ENCODE peak calls at places on chromosomes 4 and X, in five cellular contexts. T is activated CD4-positive, CD25-positive, alpha-beta regulatory T cell treated with anti-CD3 and anti-CD28 coated beads, Interleukin-2, amount 50 U/mL, for 16 hours; K is fibroblast of mammary gland; O is left kidney; B is BJ. Z is an unnamed sample.

GRCh38 chr4:6942238-6942800 is 32.7 kb downstream of the TBC1D14 start:
- DNase-seq in T (no peak), O (peak), K (peak), B (peak), Z (peak)

GRCh38 chr4:2241003-2241402 is 918 bp downstream of the HAUS3 start:
- DNase-seq in O (no peak), B (no peak), K (no peak), T (no peak), Z (no peak)

GRCh38 chrX:41329101-41329500 is 4.9 kb upstream of the DDX3X start:
- DNase-seq in K (no peak), B (no peak), T (no peak), O (no peak), Z (no peak)

GRCh38 chrX:141879616-141880015 is 24.1 kb upstream of the MAGEC1 start:
- DNase-seq in B (no peak), T (no peak), K (no peak), O (no peak), Z (no peak)

GRCh38 chr4:48910511-48910910 is 3.9 kb upstream of the OCIAD2 start:
- DNase-seq in O (no peak), B (no peak), T (no peak), K (no peak), Z (no peak)

GRCh38 chr4:132284910-132285426 is 864.1 kb upstream of the PCDH10 start:
- DNase-seq in K (no peak), T (no peak), O (no peak), B (no peak), Z (no peak)

GRCh38 chrX:15674514-15674898 is 9.9 kb upstream of the CLTRN start:
- DNase-seq in B (peak), T (peak), K (peak), O (peak), Z (peak)

GRCh38 chr4:76637704-76638361 is 202.8 kb downstream of the SHROOM3 start:
- DNase-seq in T (no peak), O (no peak), B (no peak), K (peak), Z (peak)

GRCh38 chr4:121155893-121156292 is 8.2 kb downstream of the TNIP3 start:
- DNase-seq in T (no peak), B (peak), O (peak), K (peak), Z (peak)

GRCh38 chrX:47637546-47638195 is 7.9 kb upstream of the CFP start:
- DNase-seq in O (peak), B (no peak), K (no peak), T (no peak), Z (no peak)

GRCh38 chrX:34734383-34734782 is 77.3 kb upstream of the TMEM47 start:
- DNase-seq in T (no peak), B (no peak), K (peak), O (no peak), Z (no peak)

GRCh38 chr4:15117270-15117946 is 115.1 kb downstream of the CPEB2 start:
- DNase-seq in T (no peak), O (no peak), B (no peak), K (no peak), Z (no peak)

GRCh38 chr4:78671812-78672440 is 104.2 kb upstream of the BMP2K start:
- DNase-seq in B (no peak), T (no peak), K (no peak), O (no peak), Z (no peak)

GRCh38 chrX:107730991-107731766 is 44.4 kb downstream of the TSC22D3 start:
- DNase-seq in B (no peak), T (no peak), O (no peak), K (no peak), Z (no peak)

GRCh38 chr4:106541253-106541652 is 172.7 kb upstream of the GIMD1 start:
- DNase-seq in B (peak), T (no peak), K (peak), O (no peak), Z (peak)

GRCh38 chr4:40409835-40410234 is 74.7 kb downstream of the CHRNA9 start:
- DNase-seq in T (no peak), B (no peak), K (peak), O (no peak), Z (no peak)

GRCh38 chr4:5051210-5051691 is at the start of gene STK32B:
- DNase-seq in O (peak), B (no peak), T (no peak), K (peak), Z (peak)

GRCh38 chrX:77299549-77299948 is 147.6 kb upstream of the FGF16 start:
- DNase-seq in O (no peak), B (no peak), T (no peak), K (no peak), Z (no peak)

GRCh38 chr4:142778430-142778829 is 67.7 kb downstream of the INPP4B start:
- DNase-seq in O (no peak), T (no peak), K (peak), B (no peak), Z (peak)

GRCh38 chr4:139582044-139582443 is 26.0 kb upstream of the SETD7 start:
- DNase-seq in B (no peak), K (peak), O (peak), T (no peak), Z (no peak)

GRCh38 chrX:8288590-8288989 is 117.5 kb upstream of the VCX2 start:
- DNase-seq in B (no peak), T (no peak), O (no peak), K (peak), Z (no peak)

GRCh38 chr4:151325320-151326246 is at the start of gene SH3D19:
- DNase-seq in K (peak), O (peak), T (no peak), B (peak), Z (no peak)

GRCh38 chr4:89298788-89299152 is 8.8 kb downstream of the GPRIN3 start:
- DNase-seq in K (peak), T (no peak), O (peak), B (no peak), Z (no peak)

GRCh38 chr4:169604131-169604900 is 8.1 kb downstream of the NEK1 start:
- DNase-seq in O (no peak), B (peak), K (peak), T (no peak), Z (peak)

GRCh38 chr4:176340871-176341685 is 21.3 kb downstream of the SPCS3 start:
- DNase-seq in B (no peak), O (peak), K (peak), T (no peak), Z (no peak)

GRCh38 chr4:2925931-2926860 is 37.0 kb downstream of the NOP14 start:
- DNase-seq in B (no peak), O (no peak), K (no peak), T (no peak), Z (no peak)

GRCh38 chrX:33298622-33299021 is 87.3 kb upstream of the DMD start:
- DNase-seq in O (no peak), B (no peak), K (no peak), T (no peak), Z (no peak)

GRCh38 chr4:103915224-103915869 is 195.6 kb upstream of the TACR3 start:
- DNase-seq in O (peak), T (no peak), K (peak), B (no peak), Z (no peak)

GRCh38 chr4:38914859-38915258 is 47.3 kb downstream of the FAM114A1 start:
- DNase-seq in B (no peak), K (no peak), O (no peak), T (no peak), Z (no peak)

GRCh38 chr4:148442830-148443549 is 776 bp upstream of the NR3C2 start:
- DNase-seq in K (no peak), B (no peak), O (peak), T (no peak), Z (no peak)

GRCh38 chr4:10013722-10014121 is 7.6 kb downstream of the SLC2A9 start:
- DNase-seq in K (peak), B (no peak), O (no peak), T (no peak), Z (no peak)

GRCh38 chr4:6235012-6235411 is 34.6 kb upstream of the WFS1 start:
- DNase-seq in B (no peak), K (no peak), O (no peak), T (no peak), Z (no peak)

GRCh38 chr4:76990288-76991080 is 40.9 kb downstream of the SEPTIN11 start:
- DNase-seq in T (no peak), B (peak), O (no peak), K (peak), Z (peak)

GRCh38 chrX:10972731-10973130 is 138.4 kb upstream of the HCCS start:
- DNase-seq in O (no peak), T (no peak), K (no peak), B (no peak), Z (peak)

GRCh38 chr4:98828801-98829200 is 100.1 kb downstream of the EIF4E start:
- DNase-seq in K (peak), O (no peak), B (no peak), T (no peak), Z (no peak)

GRCh38 chrX:140712413-140713173 is 3.0 kb downstream of the LINC00632 start:
- DNase-seq in B (no peak), O (peak), T (no peak), K (no peak), Z (no peak)

GRCh38 chrX:154329284-154329683 is 33.7 kb downstream of the TKTL1 start:
- DNase-seq in B (no peak), K (no peak), T (no peak), O (no peak), Z (no peak)

GRCh38 chr4:76072760-76073159 is 1.7 kb upstream of the ART3 start:
- DNase-seq in T (no peak), B (no peak), O (no peak), K (no peak), Z (no peak)

GRCh38 chr4:8324640-8325239 is 55.2 kb downstream of the HTRA3 start:
- DNase-seq in K (no peak), B (no peak), O (no peak), T (no peak), Z (peak)

GRCh38 chr4:20474119-20474518 is 222.4 kb downstream of the SLIT2 start:
- DNase-seq in T (no peak), K (peak), O (peak), B (no peak), Z (no peak)